ENCODE peak calls at places on chromosome X, in six cellular contexts. P, J, W, Y, K and M are unnamed samples.

GRCh38 chrX:24479924-24480722 is 15.0 kb downstream of the PDK3 start:
- DNase-seq in P (no peak), J (no peak), W (no peak), Y (peak; percentile 69), K (no peak), M (no peak)

GRCh38 chrX:155632424-155633100 is 19.8 kb upstream of the TMLHE start:
- DNase-seq in P (no peak), J (no peak), W (peak; percentile 4), Y (no peak), K (no peak), M (no peak)

GRCh38 chrX:82335772-82336171 is 1133.9 kb downstream of the SH3BGRL start:
- DNase-seq in P (no peak), J (no peak), W (no peak), Y (no peak), K (no peak), M (no peak)

GRCh38 chrX:144494069-144494468 is 610.2 kb downstream of the UBE2NL start:
- DNase-seq in P (no peak), J (no peak), W (no peak), Y (no peak), K (no peak), M (no peak)

GRCh38 chrX:15956684-15957083 is 102.1 kb upstream of the AP1S2 start:
- DNase-seq in P (peak; percentile 48), J (peak; percentile 78), W (peak; percentile 45), Y (no peak), K (no peak), M (no peak)

GRCh38 chrX:150475466-150475865 is 93.0 kb upstream of the MTM1 start:
- DNase-seq in P (no peak), J (no peak), W (no peak), Y (no peak), K (no peak), M (no peak)

GRCh38 chrX:39928704-39929439 is 168.9 kb downstream of the BCOR start:
- DNase-seq in P (no peak), J (no peak), W (no peak), Y (no peak), K (no peak), M (no peak)

GRCh38 chrX:118536204-118536603 is 40.6 kb downstream of the DOCK11 start:
- DNase-seq in P (no peak), J (no peak), W (no peak), Y (no peak), K (no peak), M (no peak)

GRCh38 chrX:154411981-154412340 is 622 bp downstream of the TAFAZZIN start:
- DNase-seq in P (no peak), J (peak; percentile 48), W (peak; percentile 71), Y (peak; percentile 64), K (no peak), M (peak; percentile 90)

GRCh38 chrX:153908219-153908875 is 3.9 kb downstream of the AVPR2 start:
- DNase-seq in P (no peak), J (no peak), W (no peak), Y (no peak), K (no peak), M (no peak)

GRCh38 chrX:69153060-69153730 is 12.1 kb downstream of the PJA1 start:
- DNase-seq in P (peak; percentile 54), J (no peak), W (no peak), Y (no peak), K (no peak), M (peak; percentile 81)

GRCh38 chrX:23871905-23872546 is 35.7 kb downstream of the APOO start:
- DNase-seq in P (no peak), J (no peak), W (no peak), Y (peak; percentile 83), K (no peak), M (no peak)

GRCh38 chrX:151537572-151537971 is 25.9 kb upstream of the PASD1 start:
- DNase-seq in P (no peak), J (no peak), W (no peak), Y (no peak), K (no peak), M (no peak)

GRCh38 chrX:130336531-130336930 is 3.2 kb upstream of the SLC25A14 start:
- DNase-seq in P (no peak), J (no peak), W (no peak), Y (no peak), K (no peak), M (no peak)

GRCh38 chrX:69503835-69504625 is at the start of gene NALF2:
- DNase-seq in P (peak; percentile 75), J (peak; percentile 43), W (peak; percentile 60), Y (no peak), K (no peak), M (peak; percentile 67)

GRCh38 chrX:586351-586750 is 44.2 kb upstream of the SHOX start:
- DNase-seq in P (no peak), J (no peak), W (no peak), Y (no peak), K (no peak), M (peak; percentile 61)

GRCh38 chrX:124401696-124402095 is 55.3 kb downstream of the SH2D1A start:
- DNase-seq in P (no peak), J (no peak), W (no peak), Y (no peak), K (no peak), M (no peak)
- H3K27ac ChIP-seq in P (no peak overlapping the region), J (no peak overlapping the region), W (no peak overlapping the region), Y (no peak overlapping the region), K (no peak overlapping the region), M (no peak overlapping the region)

GRCh38 chrX:47649781-47650163 is 591 bp downstream of the ELK1 start:
- DNase-seq in P (no peak), J (no peak), W (no peak), Y (no peak), K (no peak), M (peak; percentile 86)
- H3K27ac ChIP-seq in P (no peak overlapping the region), J (no peak overlapping the region), W (peak overlapping the region; percentile 94), Y (no peak overlapping the region), K (no peak overlapping the region), M (peak overlapping the region; percentile 75)

GRCh38 chrX:50814701-50815476 is 895 bp upstream of the SHROOM4 start:
- DNase-seq in P (no peak), J (no peak), W (peak; percentile 52), Y (no peak), K (no peak), M (no peak)
- H3K27ac ChIP-seq in P (peak overlapping the region; percentile 64), J (no peak overlapping the region), W (peak overlapping the region; percentile 51), Y (no peak overlapping the region), K (peak overlapping the region; percentile 69), M (peak overlapping the region; percentile 62)

GRCh38 chrX:119885554-119886428 is 9.9 kb upstream of the AKAP14 start:
- DNase-seq in P (no peak), J (peak; percentile 47), W (no peak), Y (no peak), K (no peak), M (no peak)
- H3K27ac ChIP-seq in P (no peak overlapping the region), J (no peak overlapping the region), W (no peak overlapping the region), Y (no peak overlapping the region), K (no peak overlapping the region), M (no peak overlapping the region)

GRCh38 chrX:74925210-74926088 is at the start of gene NEXMIF:
- DNase-seq in P (peak; percentile 44), J (peak; percentile 63), W (peak; percentile 45), Y (peak; percentile 22), K (no peak), M (no peak)

GRCh38 chrX:74923942-74924448 is 1.3 kb downstream of the NEXMIF start:
- DNase-seq in P (peak; percentile 1), J (peak; percentile 5), W (peak; percentile 1), Y (no peak), K (no peak), M (no peak)

GRCh38 chrX:74922922-74923321 is 2.3 kb downstream of the NEXMIF start:
- DNase-seq in P (no peak), J (no peak), W (no peak), Y (peak; percentile 5), K (no peak), M (no peak)

GRCh38 chrX:74924449-74925209 is 623 bp downstream of the NEXMIF start:
- DNase-seq in P (peak; percentile 38), J (peak; percentile 45), W (peak; percentile 12), Y (peak; percentile 29), K (no peak), M (no peak)
- H3K27ac ChIP-seq in P (no peak overlapping the region), J (no peak overlapping the region), W (no peak overlapping the region), Y (no peak overlapping the region), K (peak overlapping the region; percentile 80), M (peak overlapping the region; percentile 18)